ENCODE peak calls at places on chromosomes 11 and 22, in four cellular contexts. V, T, I and O are unnamed samples.

GRCh38 chr11:12070446-12071267 is 39.7 kb upstream of the MICAL2 start:
- ATAC-seq in I (peak), T (peak), V (no peak), O (peak)

GRCh38 chr11:120354068-120354467 is 17.9 kb downstream of the ARHGEF12 start:
- ATAC-seq in V (no peak), I (no peak), T (peak), O (no peak)

GRCh38 chr22:32528316-32528715 is 53.7 kb downstream of the FBXO7 start:
- ATAC-seq in T (no peak), V (no peak), I (no peak), O (no peak)

GRCh38 chr11:46361283-46362145 is 14.3 kb downstream of the DGKZ start:
- ATAC-seq in I (peak), V (peak), T (peak), O (peak)

GRCh38 chr11:128776434-128777284 is 82.8 kb downstream of the FLI1 start:
- ATAC-seq in V (peak), I (no peak), T (peak), O (no peak)

GRCh38 chr22:48477031-48477721 is 1350.5 kb downstream of the BRD1 start:
- ATAC-seq in I (no peak), V (no peak), T (peak), O (no peak)

GRCh38 chr22:42320463-42321416 is 50.3 kb upstream of the TCF20 start:
- ATAC-seq in T (no peak), V (no peak), I (no peak), O (no peak)

GRCh38 chr11:65918211-65919150 is at the start of gene C11orf68:
- ATAC-seq in V (peak), I (peak), T (no peak), O (peak)

GRCh38 chr11:123430736-123431356 is 777 bp downstream of the GRAMD1B start:
- ATAC-seq in T (peak), I (peak), V (peak), O (peak)

GRCh38 chr11:34641981-34642380 is 21.1 kb downstream of the EHF start:
- ATAC-seq in V (no peak), T (no peak), I (no peak), O (no peak)

GRCh38 chr22:29231971-29232959 is 26.6 kb downstream of the EMID1 start:
- ATAC-seq in I (peak), V (no peak), T (peak), O (peak)

GRCh38 chr11:111538407-111539114 is 2.0 kb upstream of the LAYN start:
- ATAC-seq in I (no peak), T (no peak), V (no peak), O (no peak)

GRCh38 chr11:9214765-9215164 is 50.4 kb downstream of the DENND5A start:
- ATAC-seq in T (no peak), I (no peak), V (peak), O (no peak)

GRCh38 chr11:6404341-6405038 is 14.2 kb downstream of the SMPD1 start:
- ATAC-seq in T (peak), I (no peak), V (peak), O (no peak)

GRCh38 chr11:106012744-106013143 is 9.3 kb downstream of the MSANTD4 start:
- ATAC-seq in V (no peak), I (peak), T (peak), O (no peak)

GRCh38 chr22:49867303-49868250 is 13.9 kb downstream of the ZBED4 start:
- ATAC-seq in I (no peak), V (peak), T (no peak), O (peak)

GRCh38 chr22:50486561-50487289 is at the start of gene MIOX:
- ATAC-seq in V (no peak), I (no peak), T (no peak), O (no peak)

GRCh38 chr11:63783925-63784592 is 15.5 kb upstream of the ZFTA start:
- ATAC-seq in I (no peak), T (no peak), V (peak), O (no peak)

DNA sequence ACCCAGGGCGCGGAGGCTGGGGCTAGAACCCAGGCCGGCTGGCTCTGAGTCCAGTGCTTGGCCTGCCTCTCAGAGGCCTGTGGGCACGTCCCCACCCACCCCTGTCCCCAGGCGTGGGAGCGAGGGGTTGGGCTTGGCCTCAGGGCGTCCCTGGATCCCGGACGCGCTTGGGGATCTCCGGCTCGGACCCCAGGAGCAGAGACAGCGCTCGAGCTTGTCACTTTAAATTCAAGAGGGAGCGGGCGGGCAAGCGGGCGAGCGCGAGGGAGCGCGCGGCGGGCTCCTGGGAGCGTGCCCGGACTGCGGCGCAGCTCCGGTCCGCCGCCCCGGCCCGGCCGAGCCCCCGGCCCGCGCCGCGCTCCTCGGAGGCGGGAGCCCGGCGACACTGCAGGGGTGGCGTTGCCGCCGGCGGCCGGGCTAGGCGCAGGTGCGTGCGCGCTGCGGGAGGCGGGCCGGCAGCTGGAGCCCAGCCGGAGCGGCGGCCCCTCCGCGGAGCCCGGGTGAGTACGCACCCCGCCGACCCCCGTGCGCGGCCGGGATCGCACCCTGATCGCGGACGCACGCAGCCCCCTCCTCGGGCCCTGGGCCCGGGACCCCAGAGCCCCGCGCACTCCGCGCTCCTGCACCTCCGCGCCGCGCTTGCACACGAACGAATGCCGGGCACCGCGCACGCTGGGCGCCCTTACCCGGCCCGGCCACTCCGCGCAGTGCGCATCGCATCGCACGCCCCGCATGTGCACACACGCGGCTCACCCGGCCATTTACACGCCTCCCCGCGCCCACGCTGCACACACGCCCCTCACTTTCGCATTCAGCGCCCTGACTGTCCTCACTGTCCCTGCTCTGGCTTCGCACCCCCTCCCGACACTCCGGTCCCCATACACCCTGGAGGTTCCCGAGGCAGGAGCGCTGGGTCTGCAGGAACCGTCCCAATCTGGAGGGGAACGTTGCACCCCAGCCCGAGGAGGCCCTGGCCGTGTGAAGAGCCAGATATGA is at the start of gene SYT12:
- ATAC-seq in I (peak), T (peak), V (peak), O (no peak)
- H3K4me3 ChIP-seq in I (peak), T (peak), V (peak), O (peak)

GRCh38 chr11:26149585-26149984 is 182.3 kb upstream of the ANO3 start:
- ATAC-seq in V (no peak), I (no peak), T (no peak), O (no peak)

GRCh38 chr11:26144309-26144690 is 187.6 kb upstream of the ANO3 start:
- ATAC-seq in I (no peak), T (no peak), V (no peak), O (no peak)

GRCh38 chr11:26143553-26144308 is 188.2 kb upstream of the ANO3 start:
- ATAC-seq in T (no peak), V (no peak), I (no peak), O (no peak)
- H3K4me3 ChIP-seq in T (no peak), V (no peak), I (no peak), O (no peak)

DNA sequence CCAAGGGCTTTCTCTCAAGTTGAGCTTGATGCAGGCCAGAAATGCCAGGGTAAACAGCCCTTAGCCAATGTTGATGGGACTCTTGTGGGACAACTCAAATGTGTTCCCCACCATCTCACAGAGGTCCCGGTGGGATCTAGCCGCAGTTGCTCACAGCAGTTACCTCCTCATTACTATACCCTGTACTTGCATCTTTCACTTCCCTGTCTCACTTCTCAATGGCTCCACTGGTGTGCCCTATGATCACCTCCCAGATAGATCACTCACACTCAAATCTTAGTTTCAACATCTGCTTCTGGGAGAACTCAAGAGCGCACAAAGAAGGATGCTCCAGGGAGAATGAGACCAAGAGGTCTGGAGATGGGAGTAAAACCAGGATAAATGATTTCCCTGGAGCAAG is 47.0 kb downstream of the RCN1 start:
- ATAC-seq in V (no peak), T (no peak), I (no peak), O (no peak)
- H3K4me3 ChIP-seq in V (no peak), T (no peak), I (no peak), O (no peak)

DNA sequence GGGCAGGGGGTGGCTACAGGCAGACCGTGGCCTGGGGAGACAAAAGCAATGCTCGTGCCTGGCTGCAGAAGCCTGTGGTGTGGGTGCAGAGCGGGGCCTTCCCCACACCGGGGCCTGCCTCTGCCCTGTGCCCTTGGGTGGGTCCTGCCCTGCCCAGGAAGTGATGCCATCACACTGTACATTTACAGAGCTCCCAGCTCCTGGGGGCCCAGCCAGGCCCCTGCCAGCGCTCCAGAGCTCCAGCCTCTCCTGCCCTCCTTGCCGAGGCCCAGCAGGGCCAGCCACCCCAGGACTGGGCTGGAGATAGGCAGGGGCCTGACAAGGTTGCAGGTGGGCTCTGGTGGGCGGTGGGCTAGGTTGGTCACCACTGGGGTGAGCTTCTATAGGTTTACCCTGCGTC is 40.2 kb downstream of the MUC5B start:
- ATAC-seq in V (peak), T (peak), I (no peak), O (peak)
- H3K4me3 ChIP-seq in V (peak), T (peak), I (peak), O (no peak)

GRCh38 chr11:1843796-1844195 is 5.0 kb downstream of the TNNI2 start:
- ATAC-seq in V (no peak), T (no peak), I (no peak), O (no peak)
- H3K4me3 ChIP-seq in V (no peak), T (no peak), I (no peak), O (no peak)

GRCh38 chr11:17543574-17544180 is 539 bp downstream of the USH1C start:
- ATAC-seq in I (peak), T (peak), V (peak), O (no peak)
- H3K4me3 ChIP-seq in I (no peak), T (peak), V (peak), O (no peak)

GRCh38 chr11:115695677-115696451 is 191.6 kb upstream of the CADM1 start:
- ATAC-seq in V (peak), T (no peak), I (no peak), O (no peak)
- H3K4me3 ChIP-seq in V (no peak), T (no peak), I (no peak), O (no peak)

GRCh38 chr11:118015385-118015841 is 29.2 kb downstream of the IL10RA start:
- ATAC-seq in I (no peak), T (no peak), V (no peak), O (no peak)
- H3K4me3 ChIP-seq in I (no peak), T (no peak), V (no peak), O (no peak)

GRCh38 chr22:37420656-37421467 is 6.4 kb downstream of the ELFN2 start:
- ATAC-seq in V (no peak), I (no peak), T (no peak), O (peak)
- H3K4me3 ChIP-seq in V (peak), I (no peak), T (no peak), O (no peak)